ENCODE peak calls at places on chromosome 18, in four cellular contexts. K, O, X and Q are unnamed samples.

GRCh38 chr18:79825913-79826312 is 28.2 kb downstream of the KCNG2 start:
- DNase-seq in K (no peak), O (no peak), X (no peak), Q (no peak)

GRCh38 chr18:79397288-79397829 is 1.6 kb downstream of the NFATC1 start:
- DNase-seq in K (peak), O (no peak), X (peak), Q (no peak)

GRCh38 chr18:42392416-42392815 is 437.4 kb downstream of the PIK3C3 start:
- DNase-seq in K (no peak), O (no peak), X (no peak), Q (no peak)

GRCh38 chr18:76098728-76099514 is 396.1 kb downstream of the ZNF516 start:
- DNase-seq in K (no peak), O (no peak), X (no peak), Q (no peak)

GRCh38 chr18:28607991-28608390 is 431.1 kb upstream of the CDH2 start:
- DNase-seq in K (no peak), O (peak), X (no peak), Q (peak)

GRCh38 chr18:29457316-29457715 is 1280.4 kb upstream of the CDH2 start:
- DNase-seq in K (no peak), O (no peak), X (no peak), Q (no peak)

GRCh38 chr18:76445741-76446232 is 49.3 kb downstream of the ZNF516 start:
- DNase-seq in K (no peak), O (no peak), X (no peak), Q (no peak)

GRCh38 chr18:21741511-21742322 is 1.1 kb downstream of the MIB1 start:
- DNase-seq in K (peak), O (peak), X (peak), Q (peak)

GRCh38 chr18:51531496-51531895 is 334.0 kb upstream of the MEX3C start:
- DNase-seq in K (no peak), O (no peak), X (no peak), Q (no peak)

GRCh38 chr18:51541230-51541629 is 343.7 kb upstream of the MEX3C start:
- DNase-seq in K (no peak), O (no peak), X (no peak), Q (no peak)

GRCh38 chr18:51540562-51540961 is 343.1 kb upstream of the MEX3C start:
- DNase-seq in K (no peak), O (no peak), X (no peak), Q (no peak)

DNA sequence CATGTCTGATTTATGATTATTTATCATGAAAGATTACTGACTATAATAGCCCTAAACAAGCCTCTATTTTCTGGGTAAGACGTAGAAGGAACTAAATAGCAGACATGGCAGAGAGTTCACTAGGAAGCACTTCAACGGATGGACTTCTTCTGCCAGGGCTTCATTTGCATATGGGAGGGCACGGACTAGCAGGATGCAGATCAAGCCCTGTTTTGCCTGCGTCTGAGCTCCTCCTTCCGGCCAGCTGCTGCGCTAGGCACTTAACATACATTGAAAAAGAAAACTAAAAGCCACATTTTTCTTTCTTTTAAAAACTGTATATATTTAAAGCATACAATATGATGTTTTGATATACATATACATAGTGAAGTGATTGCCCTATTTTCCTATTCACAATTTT is 340.0 kb upstream of the MEX3C start:
- DNase-seq in K (peak), O (peak), X (no peak), Q (peak)
- TF ChIP-seq CTCF in K (no peak), O (no peak), X (no peak), Q (peak)

DNA sequence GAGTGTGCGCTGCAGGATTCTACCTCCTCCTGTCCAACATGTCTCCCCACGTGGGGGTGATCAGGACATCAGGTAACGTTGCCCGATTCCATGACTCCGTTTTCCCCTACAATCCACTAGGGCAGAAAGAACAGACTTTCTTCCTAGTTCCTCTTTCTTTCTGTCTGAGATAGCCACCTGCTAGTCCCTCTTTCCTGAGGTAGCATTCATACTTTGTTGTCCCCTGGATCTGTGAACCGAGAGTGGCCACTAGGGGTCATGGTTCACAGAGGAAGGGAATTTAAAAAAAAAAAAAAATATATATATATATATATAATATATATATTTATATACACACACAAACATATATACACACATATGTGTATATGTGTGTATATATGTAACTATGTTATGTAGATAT is 210.0 kb upstream of the ZNF521 start:
- DNase-seq in K (no peak), O (peak), X (peak), Q (peak)
- TF ChIP-seq CTCF in K (no peak), O (peak), X (peak), Q (peak)

GRCh38 chr18:7872569-7872968 is 305.5 kb downstream of the PTPRM start:
- DNase-seq in K (no peak), O (peak), X (peak), Q (peak)
- TF ChIP-seq CTCF in K (peak), O (peak), X (no peak), Q (peak)

DNA sequence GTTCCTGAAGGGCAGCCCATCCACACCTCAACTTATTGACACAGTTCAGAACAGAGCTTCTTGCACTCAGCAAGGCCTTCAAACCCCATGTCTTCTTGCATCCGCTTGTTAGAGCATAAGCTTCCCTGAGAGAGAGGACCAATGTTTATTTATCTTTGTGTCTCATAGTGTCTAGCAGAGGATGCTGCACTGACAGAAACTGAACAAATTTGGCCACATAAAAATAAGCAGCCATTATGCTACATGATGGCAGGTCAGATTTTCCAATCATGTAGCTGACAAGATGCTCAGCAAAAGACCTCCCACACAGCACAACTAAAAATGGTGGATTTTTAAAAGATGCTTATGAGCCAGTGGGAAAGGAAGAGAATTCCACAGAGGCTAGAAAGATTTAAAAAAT is 38.1 kb upstream of the SIGLEC15 start:
- DNase-seq in K (no peak), O (no peak), X (no peak), Q (no peak)
- TF ChIP-seq CTCF in K (no peak), O (no peak), X (no peak), Q (no peak)

GRCh38 chr18:11322716-11323115 is 173.3 kb upstream of the PIEZO2 start:
- DNase-seq in K (no peak), O (no peak), X (no peak), Q (no peak)
- TF ChIP-seq CTCF in K (no peak), O (peak), X (no peak), Q (peak)

DNA sequence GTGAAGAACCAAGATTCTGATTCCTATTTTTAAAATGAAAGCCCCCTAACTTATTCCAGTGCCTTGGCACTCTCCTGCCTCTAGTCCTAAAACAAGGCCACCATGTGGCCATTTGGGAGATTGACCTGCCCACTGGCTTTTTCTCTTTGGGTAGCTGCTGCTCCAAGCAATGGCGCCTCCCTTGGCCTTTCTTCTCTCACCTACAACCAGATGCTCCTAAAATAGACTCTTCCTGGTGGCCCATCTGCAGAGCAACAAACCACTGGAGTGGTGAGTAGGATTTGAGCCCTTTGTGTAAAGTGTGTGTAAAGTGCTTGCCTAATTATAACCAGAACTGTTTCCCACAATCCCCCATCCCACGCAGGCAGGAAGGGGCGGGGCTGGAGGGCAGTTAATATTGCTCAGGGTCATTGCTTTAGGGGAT is 114.2 kb downstream of the FHOD3 start:
- DNase-seq in K (no peak), O (peak), X (no peak), Q (peak)
- TF ChIP-seq CTCF in K (no peak), O (peak), X (peak), Q (peak)

GRCh38 chr18:65725421-65726050 is 25.3 kb upstream of the CDH7 start:
- DNase-seq in K (no peak), O (no peak), X (no peak), Q (peak)
- TF ChIP-seq CTCF in K (peak), O (no peak), X (no peak), Q (peak)

DNA sequence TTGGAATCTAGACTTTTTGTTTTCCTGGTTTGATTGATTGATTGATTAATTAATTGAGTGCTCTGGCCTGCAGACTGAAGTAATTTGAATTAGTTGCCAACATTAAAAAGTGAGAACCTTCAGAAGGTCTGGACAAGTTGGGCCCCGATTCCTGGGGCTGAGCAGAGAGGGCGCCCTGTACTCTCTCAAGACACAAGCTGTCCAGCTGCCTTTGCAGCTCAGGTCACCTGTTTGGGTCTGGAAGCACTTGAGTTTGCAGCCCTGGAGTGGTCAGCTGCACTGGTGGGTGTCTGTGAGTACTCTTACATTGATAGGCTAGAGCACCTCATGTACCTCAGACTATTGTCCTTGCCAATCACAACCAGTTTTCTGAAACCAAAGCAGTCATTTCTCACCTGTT is 22.7 kb upstream of the CELF4 start:
- DNase-seq in K (no peak), O (no peak), X (no peak), Q (no peak)
- TF ChIP-seq CTCF in K (no peak), O (no peak), X (no peak), Q (no peak)

DNA sequence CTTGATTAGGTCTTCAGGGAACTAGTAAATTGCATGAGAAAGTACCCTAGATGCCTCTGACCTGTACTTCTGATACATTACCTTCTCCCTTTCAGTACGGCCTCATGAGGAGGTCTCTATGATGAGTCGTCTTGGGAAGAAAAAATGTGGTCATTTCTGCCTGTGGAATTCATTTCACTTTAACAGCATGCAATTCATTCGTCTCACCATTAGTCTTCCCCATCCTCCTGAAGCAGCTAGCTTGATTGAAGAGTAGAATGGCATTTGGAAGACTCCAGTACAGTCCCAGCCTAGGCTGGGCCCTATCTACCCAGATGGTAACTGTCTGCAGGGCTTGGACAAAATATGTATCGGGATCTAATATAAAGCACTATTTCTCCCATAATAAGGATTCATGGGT is 52.1 kb downstream of the TMX3 start:
- DNase-seq in K (no peak), O (peak), X (no peak), Q (peak)
- TF ChIP-seq CTCF in K (no peak), O (peak), X (no peak), Q (peak)

GRCh38 chr18:14905979-14906378 is 158.0 kb downstream of the ANKRD30B start:
- DNase-seq in K (no peak), O (no peak), X (no peak), Q (no peak)
- TF ChIP-seq CTCF in K (no peak), O (no peak), X (no peak), Q (no peak)